ENCODE peak calls at places on chromosome 17, in nine cellular contexts. A is Peyer's patch, Q is GM12878, G is heart left ventricle, X is A549, R is transverse colon, K is IMR-90, D is testis, E is endothelial cell of umbilical vein. S is an unnamed sample. For H3K4me1, the result is how much of the 10 kb centered on the place peaks cover.

GRCh38 chr17:3964203-3965122 is at the start of gene ATP2A3:
- DNase-seq in A (peak), Q (no peak), G (peak), X (peak), R (peak), K (no peak), D (no peak), E (no peak), S (no peak)

GRCh38 chr17:17778308-17779014 is 58.3 kb downstream of the SREBF1 start:
- DNase-seq in A (no peak), Q (no peak), G (peak), X (no peak), R (peak), K (peak), D (peak), E (no peak), S (no peak)

GRCh38 chr17:80389011-80389995 is 25.7 kb upstream of the ENDOV start:
- DNase-seq in A (no peak), Q (no peak), G (no peak), X (no peak), R (no peak), K (peak), D (no peak), E (peak), S (no peak)

GRCh38 chr17:2055494-2056220 is 754 bp downstream of the HIC1 start:
- DNase-seq in A (peak), Q (no peak), G (peak), X (no peak), R (peak), K (peak), D (no peak), E (no peak), S (no peak)

GRCh38 chr17:48024149-48025039 is 13.2 kb downstream of the COPZ2 start:
- DNase-seq in A (no peak), Q (no peak), G (peak), X (peak), R (peak), K (no peak), D (no peak), E (no peak), S (peak)

GRCh38 chr17:21161498-21162393 is 35.0 kb downstream of the DHRS7B start:
- DNase-seq in A (no peak), Q (no peak), G (no peak), X (no peak), R (no peak), K (peak), D (no peak), E (peak), S (no peak)

GRCh38 chr17:41307647-41308046 is 1.5 kb downstream of the KRTAP16-1 start:
- DNase-seq in A (no peak), Q (no peak), G (peak), X (no peak), R (no peak), K (no peak), D (no peak), E (no peak), S (peak)

GRCh38 chr17:75487351-75488070 is 27.8 kb downstream of the CASKIN2 start:
- DNase-seq in A (no peak), Q (no peak), G (peak), X (no peak), R (peak), K (no peak), D (peak), E (no peak), S (no peak)

GRCh38 chr17:51481370-51481769 is 221.0 kb downstream of the UTP18 start:
- DNase-seq in A (no peak), Q (no peak), G (no peak), X (no peak), R (no peak), K (no peak), D (no peak), E (no peak), S (no peak)

GRCh38 chr17:64608571-64608981 is 53.5 kb downstream of the SMURF2 start:
- DNase-seq in A (no peak), Q (no peak), G (no peak), X (no peak), R (no peak), K (peak), D (no peak), E (peak), S (no peak)

GRCh38 chr17:82246365-82247174 is 17.7 kb downstream of the SLC16A3 start:
- DNase-seq in A (no peak), Q (no peak), G (peak), X (peak), R (peak), K (peak), D (peak), E (peak), S (peak)

GRCh38 chr17:41329279-41329925 is 13.9 kb upstream of the KRTAP17-1 start:
- DNase-seq in A (peak), Q (no peak), G (no peak), X (peak), R (peak), K (peak), D (peak), E (peak), S (peak)

GRCh38 chr17:81294512-81295030 is 536 bp downstream of the SLC38A10 start:
- DNase-seq in A (peak), Q (no peak), G (no peak), X (peak), R (peak), K (peak), D (peak), E (peak), S (peak)

GRCh38 chr17:19386276-19386863 is 620 bp downstream of the MFAP4 start:
- DNase-seq in A (no peak), Q (no peak), G (peak), X (peak), R (peak), K (peak), D (peak), E (no peak), S (no peak)

GRCh38 chr17:37458805-37459204 is 30.9 kb upstream of the DUSP14 start:
- DNase-seq in A (no peak), Q (no peak), G (no peak), X (no peak), R (no peak), K (peak), D (no peak), E (no peak), S (no peak)

GRCh38 chr17:37824534-37825485 is 80.0 kb upstream of the HNF1B start:
- DNase-seq in A (no peak), Q (no peak), G (no peak), X (peak), R (no peak), K (peak), D (no peak), E (peak), S (no peak)

GRCh38 chr17:32491371-32492280 is 4.8 kb downstream of the CDK5R1 start:
- DNase-seq in A (peak), Q (no peak), G (no peak), X (no peak), R (no peak), K (no peak), D (no peak), E (no peak), S (no peak)
- TF ChIP-seq POLR2A in A (no peak), Q (peak), G (no peak), X (no peak), R (no peak), K (no peak), D (no peak), E (no peak), S (no peak)

GRCh38 chr17:31740611-31741082 is 118.4 kb downstream of the COPRS start:
- DNase-seq in A (no peak), Q (no peak), G (no peak), X (no peak), R (no peak), K (peak), D (no peak), E (no peak), S (no peak)
- H3K4me1 ChIP-seq in A (under half), Q (under half), G (under half), X (under half), R (under half), K (under half), D (under half), E (under half), S (under half)

GRCh38 chr17:73609688-73610210 is 34.5 kb downstream of the SDK2 start:
- DNase-seq in A (no peak), Q (no peak), G (peak), X (no peak), R (no peak), K (no peak), D (no peak), E (no peak), S (no peak)
- H3K27ac ChIP-seq in A (no peak), Q (no peak), G (no peak), X (no peak), R (no peak), K (no peak), D (no peak), E (no peak), S (no peak)

DNA sequence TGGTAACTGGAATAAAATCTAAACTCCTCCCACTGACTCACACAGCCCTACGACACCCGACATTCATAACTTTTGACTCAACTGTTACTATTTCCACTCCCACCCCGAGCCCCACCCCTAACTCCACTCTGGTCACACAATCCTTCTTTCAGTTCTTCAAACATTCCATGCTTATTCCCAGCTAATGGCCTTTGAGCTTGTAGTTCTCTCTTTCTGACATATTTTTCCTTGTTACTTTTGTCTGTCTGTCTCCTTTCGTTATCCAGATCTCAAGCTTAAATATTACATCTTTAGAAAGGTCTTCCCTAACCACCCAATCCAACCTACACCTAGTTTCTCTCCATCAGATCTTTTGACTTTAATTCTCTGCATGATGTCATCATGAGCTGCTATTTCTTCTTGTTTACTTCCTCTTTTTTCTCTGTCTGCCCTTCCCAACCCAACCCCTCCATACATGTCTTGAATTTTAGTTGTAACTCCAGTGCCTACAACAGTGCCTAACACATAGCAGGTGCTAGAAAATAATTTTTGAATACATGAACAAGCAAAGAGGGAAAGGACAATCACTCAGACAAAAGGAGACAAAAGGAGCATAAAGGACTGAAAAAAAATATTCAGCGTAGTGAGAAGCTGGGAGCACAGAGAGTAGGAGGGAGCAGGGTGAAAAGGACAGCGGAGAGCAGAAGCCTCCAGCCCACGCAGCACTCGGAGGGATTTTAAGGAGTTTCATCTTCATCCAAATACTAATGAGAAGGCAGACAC is 65.2 kb upstream of the SMIM36 start:
- DNase-seq in A (no peak), Q (peak), G (no peak), X (peak), R (no peak), K (peak), D (no peak), E (peak), S (no peak)
- TF ChIP-seq POLR2A in A (no peak), Q (no peak), G (no peak), X (no peak), R (no peak), K (no peak), D (no peak), E (no peak), S (no peak)

DNA sequence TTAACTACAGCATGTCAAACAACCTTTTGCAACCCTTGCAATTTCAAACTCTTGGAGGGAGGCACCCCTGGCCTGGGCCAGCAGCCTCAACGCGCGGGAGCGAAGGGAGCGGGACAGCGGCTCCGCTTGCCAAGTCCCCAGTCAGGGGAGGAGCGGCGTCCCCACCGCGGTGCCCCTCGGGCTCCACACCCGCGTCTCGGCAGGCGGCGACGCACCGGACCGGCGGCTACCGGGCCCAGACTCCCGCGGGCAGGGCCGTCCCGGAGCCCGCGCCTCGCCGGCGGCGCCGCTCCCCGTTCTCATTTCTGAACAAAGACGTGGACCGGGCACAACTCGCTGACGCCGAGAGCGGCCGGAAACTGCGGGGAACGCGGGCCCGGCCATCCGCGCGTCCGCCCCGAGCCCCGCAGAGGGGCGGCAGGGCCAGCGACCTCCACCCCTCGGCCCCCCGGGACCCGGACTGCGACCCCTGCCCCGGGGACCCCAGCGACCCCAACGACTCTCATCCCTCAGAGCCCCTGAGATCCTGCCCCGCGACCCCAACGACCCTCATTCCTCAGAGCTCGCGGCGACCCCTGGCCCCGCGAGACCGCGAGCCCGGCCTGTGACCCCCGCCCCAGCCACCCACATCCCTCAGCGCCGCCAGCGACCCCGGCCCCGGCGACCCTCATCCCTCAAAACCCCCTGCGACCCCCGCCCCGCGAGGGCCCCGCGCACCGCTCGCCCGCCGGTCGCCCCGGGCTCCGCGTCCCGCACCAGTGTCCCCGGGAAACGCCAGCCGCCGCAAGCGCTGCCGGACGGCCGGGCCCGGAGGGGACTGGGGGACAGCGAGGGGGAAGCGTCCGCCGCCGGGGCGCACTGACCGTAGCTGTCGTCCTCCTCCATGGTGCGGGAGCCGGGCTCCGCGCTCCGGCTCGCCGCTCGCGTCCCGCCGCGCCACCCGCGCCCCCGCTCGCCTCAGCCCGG is at the start of gene CYTH1:
- DNase-seq in A (peak), Q (no peak), G (peak), X (no peak), R (peak), K (no peak), D (peak), E (peak), S (peak)
- H3K4me1 ChIP-seq in A (under half), Q (under half), G (under half), X (under half), R (under half), K (under half), D (under half), E (under half), S (under half)

GRCh38 chr17:58637011-58637570 is 54.8 kb downstream of the TEX14 start:
- DNase-seq in A (no peak), Q (no peak), G (no peak), X (no peak), R (no peak), K (no peak), D (no peak), E (no peak), S (no peak)
- H3K27ac ChIP-seq in A (no peak), Q (no peak), G (no peak), X (no peak), R (no peak), K (no peak), D (no peak), E (no peak), S (no peak)

GRCh38 chr17:7259555-7259889 is 2.8 kb downstream of the CLDN7 start:
- DNase-seq in A (peak), Q (no peak), G (no peak), X (no peak), R (peak), K (no peak), D (no peak), E (no peak), S (no peak)

GRCh38 chr17:7261377-7262191 is 694 bp downstream of the CLDN7 start:
- DNase-seq in A (peak), Q (no peak), G (no peak), X (no peak), R (no peak), K (no peak), D (no peak), E (no peak), S (peak)

GRCh38 chr17:7260151-7260550 is 2.1 kb downstream of the CLDN7 start:
- DNase-seq in A (no peak), Q (no peak), G (no peak), X (no peak), R (peak), K (no peak), D (no peak), E (no peak), S (no peak)

GRCh38 chr17:7262192-7263070 is at the start of gene CLDN7:
- DNase-seq in A (peak), Q (no peak), G (no peak), X (no peak), R (peak), K (no peak), D (no peak), E (no peak), S (peak)

DNA sequence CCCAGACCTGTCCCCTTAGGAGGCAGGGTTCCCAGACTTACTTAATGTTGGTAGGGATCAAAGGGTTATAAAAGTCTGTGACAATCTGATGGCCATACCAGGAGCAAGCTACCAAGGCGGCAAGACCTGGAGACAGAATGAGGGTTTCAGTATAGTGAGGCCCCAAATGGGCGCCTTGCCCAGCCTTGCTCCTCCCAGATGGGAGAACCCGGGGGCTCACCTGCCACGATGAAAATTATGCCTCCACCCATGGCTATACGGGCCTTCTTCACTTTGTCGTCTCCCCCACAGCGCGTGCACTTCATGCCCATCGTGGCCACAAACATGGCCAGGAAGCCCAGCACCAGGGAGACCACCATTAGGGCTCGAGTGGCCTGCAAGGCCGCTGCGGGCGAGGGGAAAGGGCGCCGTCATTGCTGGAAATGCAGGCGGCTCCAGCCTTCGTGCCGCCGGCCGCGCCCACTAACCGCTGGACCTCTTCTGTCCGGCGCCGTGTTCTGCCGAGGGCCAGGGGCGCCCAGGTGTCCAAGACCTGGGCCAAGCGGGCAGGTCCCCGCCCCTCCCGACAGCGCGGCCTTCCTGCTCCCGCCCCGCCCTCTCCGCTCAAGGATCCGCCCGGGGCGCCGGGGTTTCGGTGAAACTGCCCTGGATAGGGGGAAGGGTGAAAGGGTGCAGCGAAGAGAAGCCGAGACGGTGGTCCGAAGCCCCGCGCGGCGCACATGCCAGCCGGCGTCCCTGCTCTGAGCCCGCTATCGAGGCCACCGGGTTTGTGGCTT is 1.5 kb downstream of the CLDN7 start:
- DNase-seq in A (peak), Q (no peak), G (no peak), X (no peak), R (peak), K (no peak), D (no peak), E (no peak), S (peak)
- TF ChIP-seq POLR2A in A (peak), Q (peak), G (no peak), X (no peak), R (peak), K (no peak), D (no peak), E (no peak), S (peak)

GRCh38 chr17:66836063-66837005 is 1.4 kb downstream of the CACNG5 start:
- DNase-seq in A (no peak), Q (no peak), G (no peak), X (no peak), R (no peak), K (no peak), D (no peak), E (no peak), S (no peak)

GRCh38 chr17:66834426-66834918 is 445 bp upstream of the CACNG5 start:
- DNase-seq in A (no peak), Q (no peak), G (no peak), X (no peak), R (no peak), K (no peak), D (no peak), E (no peak), S (no peak)

GRCh38 chr17:66837226-66837625 is 2.3 kb downstream of the CACNG5 start:
- DNase-seq in A (no peak), Q (no peak), G (no peak), X (no peak), R (no peak), K (no peak), D (no peak), E (no peak), S (no peak)

GRCh38 chr17:66834919-66835454 is at the start of gene CACNG5:
- DNase-seq in A (no peak), Q (no peak), G (no peak), X (peak), R (no peak), K (no peak), D (peak), E (no peak), S (peak)

GRCh38 chr17:66835476-66835875 is 559 bp downstream of the CACNG5 start:
- DNase-seq in A (no peak), Q (no peak), G (no peak), X (no peak), R (no peak), K (no peak), D (no peak), E (no peak), S (no peak)
- H3K4me1 ChIP-seq in A (under half), Q (under half), G (under half), X (under half), R (under half), K (under half), D (under half), E (under half), S (under half)

DNA sequence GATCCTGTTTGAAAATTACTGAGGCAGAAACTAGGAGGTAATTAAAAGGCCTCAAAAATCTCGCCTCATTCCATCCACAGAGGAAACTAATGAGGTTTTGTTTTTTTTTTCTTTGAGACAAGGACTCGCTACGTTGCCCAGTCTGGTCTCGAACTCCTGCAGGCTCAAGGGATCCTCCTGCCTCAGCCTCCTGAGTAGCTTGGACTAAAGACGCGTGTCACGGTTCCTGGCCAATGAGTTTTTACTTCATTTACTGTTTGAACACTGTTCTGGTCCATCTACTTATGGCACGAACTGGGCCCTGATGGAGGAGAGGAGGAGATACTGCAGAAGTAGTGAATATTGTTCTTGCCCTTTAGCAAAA is 600 bp upstream of the BLTP2 start:
- DNase-seq in A (no peak), Q (no peak), G (no peak), X (no peak), R (peak), K (no peak), D (peak), E (no peak), S (no peak)
- H3K27ac ChIP-seq in A (peak), Q (peak), G (peak), X (peak), R (peak), K (peak), D (peak), E (peak), S (peak)

S was measured in thyroid gland.